ENCODE peak calls at places on chromosomes 11 and 22, in nine cellular contexts. V is AG04450, N is fibroblast of lung, D is kidney, O is transverse colon, Z is body of pancreas, M is lung, B is astrocyte, U is tibial artery. G is an unnamed sample.

GRCh38 chr11:60959445-60959844 is 7.5 kb upstream of the SLC15A3 start:
- DNase-seq in V (no peak), N (no peak), D (no peak), O (no peak), Z (no peak), M (no peak), B (no peak), U (no peak), G (no peak)

GRCh38 chr22:35359380-35360065 is 21.4 kb upstream of the HMOX1 start:
- DNase-seq in V (no peak), N (no peak), D (no peak), O (no peak), Z (no peak), M (no peak), B (no peak), U (no peak), G (no peak)

GRCh38 chr22:28051787-28052356 is 132.8 kb upstream of the PITPNB start:
- DNase-seq in V (no peak), N (peak), D (no peak), O (peak), Z (peak), M (peak), B (no peak), U (peak), G (peak)

GRCh38 chr11:69772646-69773045 is 2.5 kb downstream of the FGF4 start:
- DNase-seq in V (no peak), N (no peak), D (no peak), O (no peak), Z (no peak), M (no peak), B (no peak), U (no peak), G (no peak)

GRCh38 chr22:45731798-45732495 is 60.3 kb downstream of the ATXN10 start:
- DNase-seq in V (no peak), N (peak), D (no peak), O (no peak), Z (no peak), M (no peak), B (peak), U (no peak), G (no peak)

GRCh38 chr11:64245797-64246623 is 733 bp downstream of the PPP1R14B start:
- DNase-seq in V (peak), N (peak), D (peak), O (peak), Z (peak), M (peak), B (peak), U (peak), G (peak)

GRCh38 chr11:31887180-31887579 is 76.1 kb upstream of the PAX6 start:
- DNase-seq in V (no peak), N (no peak), D (no peak), O (no peak), Z (no peak), M (no peak), B (no peak), U (no peak), G (no peak)

GRCh38 chr22:25200967-25201366 is 1.3 kb downstream of the CRYBB3 start:
- DNase-seq in V (no peak), N (no peak), D (no peak), O (no peak), Z (no peak), M (no peak), B (no peak), U (no peak), G (no peak)

GRCh38 chr22:49785841-49786451 is 41.7 kb downstream of the BRD1 start:
- DNase-seq in V (no peak), N (no peak), D (peak), O (no peak), Z (no peak), M (no peak), B (no peak), U (no peak), G (no peak)

GRCh38 chr11:128290106-128290840 is 297.1 kb downstream of the ETS1 start:
- DNase-seq in V (peak), N (peak), D (peak), O (peak), Z (peak), M (peak), B (peak), U (peak), G (peak)

GRCh38 chr11:66288138-66288865 is 641 bp downstream of the YIF1A start:
- DNase-seq in V (no peak), N (no peak), D (peak), O (peak), Z (peak), M (no peak), B (no peak), U (no peak), G (no peak)

GRCh38 chr22:39928556-39929401 is 27.9 kb downstream of the GRAP2 start:
- DNase-seq in V (no peak), N (no peak), D (no peak), O (no peak), Z (no peak), M (no peak), B (no peak), U (no peak), G (no peak)

GRCh38 chr22:23762866-23763578 is at the start of gene C22orf15:
- DNase-seq in V (no peak), N (peak), D (no peak), O (no peak), Z (no peak), M (no peak), B (no peak), U (no peak), G (no peak)

GRCh38 chr11:21472256-21472655 is 720.6 kb upstream of the ANO5 start:
- DNase-seq in V (no peak), N (peak), D (no peak), O (no peak), Z (no peak), M (no peak), B (no peak), U (no peak), G (no peak)

GRCh38 chr22:19568337-19569311 is 44.4 kb upstream of the CLDN5 start:
- DNase-seq in V (peak), N (peak), D (no peak), O (no peak), Z (no peak), M (no peak), B (peak), U (no peak), G (no peak)

GRCh38 chr11:66637557-66638176 is 836 bp upstream of the RBM4 start:
- DNase-seq in V (no peak), N (no peak), D (no peak), O (no peak), Z (no peak), M (no peak), B (no peak), U (no peak), G (peak)

GRCh38 chr11:78941226-78941851 is 366.7 kb upstream of the NARS2 start:
- DNase-seq in V (no peak), N (no peak), D (peak), O (no peak), Z (no peak), M (no peak), B (no peak), U (no peak), G (peak)

GRCh38 chr11:103294516-103294915 is 185.3 kb downstream of the DYNC2H1 start:
- DNase-seq in V (no peak), N (no peak), D (no peak), O (no peak), Z (no peak), M (no peak), B (no peak), U (no peak), G (no peak)

GRCh38 chr22:23070418-23071162 is at the start of gene GNAZ:
- DNase-seq in V (no peak), N (peak), D (peak), O (no peak), Z (peak), M (no peak), B (no peak), U (no peak), G (peak)

GRCh38 chr11:57619331-57619730 is 21.8 kb downstream of the SERPING1 start:
- DNase-seq in V (no peak), N (no peak), D (no peak), O (no peak), Z (no peak), M (no peak), B (no peak), U (no peak), G (no peak)

GRCh38 chr22:29115682-29116313 is 43.0 kb downstream of the KREMEN1 start:
- DNase-seq in V (peak), N (peak), D (no peak), O (no peak), Z (no peak), M (no peak), B (no peak), U (no peak), G (no peak)

GRCh38 chr11:120139316-120140069 is 1.6 kb upstream of the TRIM29 start:
- DNase-seq in V (no peak), N (no peak), D (no peak), O (no peak), Z (no peak), M (no peak), B (no peak), U (peak), G (no peak)

GRCh38 chr11:40274017-40274416 is 1185.4 kb downstream of the LRRC4C start:
- DNase-seq in V (no peak), N (peak), D (no peak), O (no peak), Z (no peak), M (no peak), B (peak), U (no peak), G (peak)

GRCh38 chr11:110762596-110762995 is 50.4 kb upstream of the ARHGAP20 start:
- DNase-seq in V (no peak), N (no peak), D (no peak), O (no peak), Z (no peak), M (no peak), B (no peak), U (no peak), G (no peak)

GRCh38 chr11:76230392-76230791 is 24.1 kb upstream of the WNT11 start:
- DNase-seq in V (no peak), N (no peak), D (peak), O (no peak), Z (no peak), M (no peak), B (no peak), U (no peak), G (no peak)

GRCh38 chr11:118325283-118325682 is 17.2 kb downstream of the CD3D start:
- DNase-seq in V (no peak), N (no peak), D (no peak), O (no peak), Z (no peak), M (no peak), B (no peak), U (no peak), G (no peak)

GRCh38 chr11:721913-722811 is 16.1 kb downstream of the EPS8L2 start:
- DNase-seq in V (no peak), N (no peak), D (no peak), O (peak), Z (no peak), M (no peak), B (no peak), U (no peak), G (no peak)

GRCh38 chr11:61120865-61121831 is 18.9 kb downstream of the CD5 start:
- DNase-seq in V (no peak), N (peak), D (no peak), O (peak), Z (peak), M (no peak), B (peak), U (no peak), G (peak)

GRCh38 chr11:69364901-69365300 is 70.9 kb downstream of the MYEOV start:
- DNase-seq in V (no peak), N (peak), D (no peak), O (no peak), Z (no peak), M (no peak), B (peak), U (no peak), G (no peak)

GRCh38 chr11:104076455-104076854 is 40.0 kb downstream of the DDI1 start:
- DNase-seq in V (no peak), N (peak), D (no peak), O (no peak), Z (no peak), M (no peak), B (no peak), U (no peak), G (no peak)

GRCh38 chr22:49218142-49218541 is 609.5 kb downstream of the BRD1 start:
- DNase-seq in V (no peak), N (no peak), D (no peak), O (no peak), Z (no peak), M (no peak), B (no peak), U (no peak), G (no peak)

GRCh38 chr22:19815093-19815822 is 39.4 kb downstream of the GNB1L start:
- DNase-seq in V (no peak), N (no peak), D (no peak), O (no peak), Z (no peak), M (no peak), B (no peak), U (no peak), G (no peak)

GRCh38 chr11:32884770-32885384 is 7.7 kb upstream of the QSER1 start:
- DNase-seq in V (no peak), N (peak), D (no peak), O (no peak), Z (no peak), M (no peak), B (no peak), U (no peak), G (no peak)

GRCh38 chr11:117417342-117417741 is 89.7 kb downstream of the CEP164 start:
- DNase-seq in V (no peak), N (no peak), D (peak), O (no peak), Z (no peak), M (no peak), B (no peak), U (no peak), G (no peak)

GRCh38 chr11:46618789-46619188 is 1.4 kb downstream of the ATG13 start:
- DNase-seq in V (no peak), N (peak), D (no peak), O (no peak), Z (no peak), M (no peak), B (no peak), U (no peak), G (no peak)
- H3K4me3 ChIP-seq in V (peak), N (peak), D (peak), O (peak), Z (no peak), M (no peak), B (peak), U (peak), G (no peak)

GRCh38 chr22:21650823-21651520 is 8.9 kb downstream of the SDF2L1 start:
- DNase-seq in V (no peak), N (no peak), D (no peak), O (no peak), Z (no peak), M (no peak), B (no peak), U (no peak), G (no peak)
- H3K27ac ChIP-seq in V (peak), N (peak), D (no peak), O (no peak), Z (no peak), M (no peak), B (peak), U (no peak), G (no peak)

GRCh38 chr11:45082744-45083543 is 63.5 kb upstream of the PRDM11 start:
- DNase-seq in V (no peak), N (no peak), D (peak), O (no peak), Z (no peak), M (no peak), B (no peak), U (no peak), G (no peak)

GRCh38 chr11:45079567-45079942 is 66.9 kb upstream of the PRDM11 start:
- DNase-seq in V (no peak), N (no peak), D (peak), O (no peak), Z (no peak), M (no peak), B (no peak), U (no peak), G (no peak)

GRCh38 chr11:45078236-45079074 is 68.0 kb upstream of the PRDM11 start:
- DNase-seq in V (no peak), N (no peak), D (peak), O (no peak), Z (no peak), M (no peak), B (no peak), U (no peak), G (no peak)

GRCh38 chr11:45079075-45079444 is 67.4 kb upstream of the PRDM11 start:
- DNase-seq in V (no peak), N (no peak), D (peak), O (peak), Z (no peak), M (no peak), B (no peak), U (no peak), G (no peak)

GRCh38 chr11:45079943-45080719 is 66.3 kb upstream of the PRDM11 start:
- DNase-seq in V (no peak), N (no peak), D (peak), O (peak), Z (no peak), M (no peak), B (no peak), U (no peak), G (no peak)
- H3K4me3 ChIP-seq in V (no peak), N (no peak), D (no peak), O (no peak), Z (no peak), M (no peak), B (no peak), U (no peak), G (no peak)

DNA sequence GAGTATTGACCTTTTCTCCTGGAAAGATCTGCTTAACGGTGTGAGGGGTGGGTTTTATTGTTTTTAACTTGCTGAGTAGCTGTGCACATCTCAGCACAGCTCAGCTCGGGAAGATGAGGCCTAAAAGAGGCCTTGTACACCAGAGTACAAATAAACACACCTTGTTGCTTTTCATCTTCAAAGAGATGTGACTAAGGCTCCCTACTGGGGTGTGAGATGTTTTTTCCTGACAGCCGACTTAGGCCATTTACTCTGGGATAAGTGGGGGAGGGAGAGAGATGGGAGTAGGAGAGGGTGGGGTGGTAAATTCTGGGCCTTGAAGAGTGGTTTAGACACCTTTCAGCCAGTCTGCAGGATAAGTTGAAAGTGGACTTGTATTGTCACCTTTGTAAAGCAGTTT is 2.9 kb downstream of the LDLRAD3 start:
- DNase-seq in V (no peak), N (no peak), D (no peak), O (no peak), Z (no peak), M (no peak), B (no peak), U (no peak), G (no peak)
- H3K27ac ChIP-seq in V (no peak), N (no peak), D (no peak), O (no peak), Z (no peak), M (no peak), B (no peak), U (no peak), G (no peak)

GRCh38 chr22:36589856-36590255 is 60.9 kb upstream of the EIF3D start:
- DNase-seq in V (no peak), N (no peak), D (peak), O (no peak), Z (no peak), M (no peak), B (no peak), U (no peak), G (no peak)
- H3K4me3 ChIP-seq in V (no peak), N (no peak), D (no peak), O (no peak), Z (no peak), M (no peak), B (no peak), U (no peak), G (no peak)

GRCh38 chr22:41528132-41528766 is 16.0 kb downstream of the POLR3H start:
- DNase-seq in V (no peak), N (no peak), D (no peak), O (no peak), Z (no peak), M (no peak), B (no peak), U (no peak), G (no peak)

GRCh38 chr22:41526802-41527799 is 17.2 kb downstream of the POLR3H start:
- DNase-seq in V (no peak), N (no peak), D (no peak), O (peak), Z (peak), M (no peak), B (no peak), U (no peak), G (peak)

GRCh38 chr22:41530612-41531421 is 13.5 kb downstream of the POLR3H start:
- DNase-seq in V (no peak), N (no peak), D (no peak), O (no peak), Z (no peak), M (no peak), B (no peak), U (no peak), G (no peak)

GRCh38 chr22:41531422-41531727 is 12.9 kb downstream of the POLR3H start:
- DNase-seq in V (no peak), N (no peak), D (no peak), O (no peak), Z (no peak), M (no peak), B (no peak), U (no peak), G (no peak)

DNA sequence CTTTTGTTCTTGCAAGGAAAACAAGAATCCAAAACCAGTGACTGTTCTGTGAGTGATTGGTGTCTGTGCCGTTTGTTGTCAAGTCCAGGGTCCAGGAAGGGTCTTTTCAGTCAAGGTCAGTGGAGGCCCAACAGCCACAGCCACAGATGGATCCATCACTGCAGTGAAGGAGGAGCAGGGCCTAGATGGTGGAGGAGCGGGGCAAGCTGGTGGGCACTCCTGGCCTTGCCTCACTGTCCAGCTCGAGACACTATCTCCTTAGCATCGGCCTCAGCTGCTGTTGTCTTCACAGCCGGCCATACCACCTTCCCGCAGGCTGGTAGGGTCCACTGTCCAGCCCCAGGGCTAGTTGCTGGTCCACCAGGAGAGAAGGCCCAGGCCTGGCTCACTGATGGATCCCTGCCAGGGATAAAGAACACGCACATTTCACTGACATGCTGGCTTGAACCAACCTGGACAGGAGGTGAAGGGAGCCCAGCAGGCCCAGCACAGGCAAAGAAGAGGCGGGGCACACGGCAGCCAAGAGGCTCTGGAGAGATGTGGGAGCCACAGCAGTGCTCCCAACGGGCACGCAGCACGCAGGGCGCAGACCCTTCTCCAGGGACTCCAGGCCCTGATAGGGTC is 15.2 kb downstream of the POLR3H start:
- DNase-seq in V (no peak), N (no peak), D (no peak), O (no peak), Z (no peak), M (no peak), B (no peak), U (no peak), G (no peak)
- H3K27ac ChIP-seq in V (no peak), N (no peak), D (no peak), O (no peak), Z (no peak), M (no peak), B (no peak), U (no peak), G (no peak)

GRCh38 chr11:47550288-47551052 is 2.5 kb downstream of the CELF1 start:
- DNase-seq in V (no peak), N (no peak), D (no peak), O (no peak), Z (no peak), M (no peak), B (no peak), U (no peak), G (no peak)
- H3K4me3 ChIP-seq in V (no peak), N (peak), D (no peak), O (no peak), Z (no peak), M (no peak), B (no peak), U (no peak), G (no peak)

DNA sequence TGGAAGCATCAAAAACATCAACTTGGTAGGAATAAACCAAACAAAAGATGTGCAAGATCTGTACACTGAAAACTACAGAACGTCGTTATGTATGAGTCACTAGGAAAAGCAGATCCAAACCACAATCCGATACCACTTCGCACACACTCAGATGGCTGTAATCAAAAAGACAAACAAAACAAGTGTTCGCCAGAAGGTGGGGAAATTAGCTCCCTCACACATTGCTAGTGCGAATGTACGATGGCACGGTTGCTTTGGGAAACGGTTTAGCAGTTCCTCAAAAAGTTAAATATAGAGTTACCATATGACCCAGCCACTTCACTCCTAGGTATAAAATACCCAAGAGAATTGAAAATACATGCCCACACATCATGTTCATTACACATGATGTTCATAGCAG is 14.8 kb upstream of the CARD10 start:
- DNase-seq in V (peak), N (peak), D (no peak), O (no peak), Z (no peak), M (no peak), B (peak), U (no peak), G (no peak)
- H3K27ac ChIP-seq in V (no peak), N (no peak), D (no peak), O (peak), Z (no peak), M (no peak), B (no peak), U (no peak), G (no peak)

G was measured in thyroid gland.